ENCODE peak calls at places on chromosome 4, in five cellular contexts. V, G, K, H and B are unnamed samples.

GRCh38 chr4:1240721-1241465 is 8.0 kb downstream of the CTBP1 start:
- DNase-seq in V (no peak), G (no peak), K (no peak), H (no peak), B (no peak)

GRCh38 chr4:16757080-16757521 is 141.3 kb downstream of the LDB2 start:
- DNase-seq in V (peak; percentile 38), G (no peak), K (no peak), H (no peak), B (no peak)

GRCh38 chr4:184028571-184028996 is 123.5 kb downstream of the STOX2 start:
- DNase-seq in V (no peak), G (no peak), K (no peak), H (no peak), B (no peak)

GRCh38 chr4:103204114-103204513 is 6.0 kb upstream of the CENPE start:
- DNase-seq in V (peak; percentile 25), G (no peak), K (no peak), H (no peak), B (no peak)

GRCh38 chr4:111943796-111944203 is 201.5 kb upstream of the FAM241A start:
- DNase-seq in V (peak; percentile 31), G (no peak), K (no peak), H (peak; percentile 35), B (no peak)

GRCh38 chr4:185644408-185644807 is 109.1 kb upstream of the PDLIM3 start:
- DNase-seq in V (no peak), G (no peak), K (no peak), H (no peak), B (no peak)

GRCh38 chr4:98688416-98689290 is 30.2 kb upstream of the TSPAN5 start:
- DNase-seq in V (peak; percentile 19), G (peak; percentile 43), K (no peak), H (no peak), B (no peak)

GRCh38 chr4:48778431-48779094 is 1.5 kb downstream of the FRYL start:
- DNase-seq in V (peak; percentile 64), G (no peak), K (no peak), H (no peak), B (no peak)

GRCh38 chr4:37892641-37893040 is 1.8 kb downstream of the TBC1D1 start:
- DNase-seq in V (no peak), G (no peak), K (no peak), H (no peak), B (no peak)

GRCh38 chr4:184424993-184425758 is 49.2 kb downstream of the IRF2 start:
- DNase-seq in V (no peak), G (no peak), K (peak; percentile 36), H (no peak), B (no peak)

GRCh38 chr4:13633671-13634070 is 6.1 kb upstream of the BOD1L1 start:
- DNase-seq in V (peak; percentile 32), G (no peak), K (no peak), H (no peak), B (no peak)

GRCh38 chr4:149707862-149708261 is 107.8 kb downstream of the IQCM start:
- DNase-seq in V (no peak), G (no peak), K (no peak), H (no peak), B (no peak)

GRCh38 chr4:144171697-144172096 is 31.2 kb upstream of the GYPA start:
- DNase-seq in V (no peak), G (no peak), K (no peak), H (no peak), B (no peak)

GRCh38 chr4:74540193-74540592 is 95.3 kb downstream of the AREG start:
- DNase-seq in V (peak; percentile 69), G (no peak), K (no peak), H (no peak), B (no peak)

GRCh38 chr4:157992038-157992706 is 180.7 kb downstream of the GASK1B start:
- DNase-seq in V (peak; percentile 92), G (peak; percentile 54), K (no peak), H (peak; percentile 19), B (peak; percentile 52)

GRCh38 chr4:67918428-67918827 is 34.6 kb upstream of the TMPRSS11D start:
- DNase-seq in V (no peak), G (no peak), K (no peak), H (no peak), B (no peak)

GRCh38 chr4:88967883-88968316 is 89.1 kb downstream of the FAM13A start:
- DNase-seq in V (no peak), G (no peak), K (no peak), H (no peak), B (no peak)

GRCh38 chr4:134560728-134561127 is 359.1 kb upstream of the PABPC4L start:
- DNase-seq in V (no peak), G (no peak), K (no peak), H (no peak), B (no peak)

GRCh38 chr4:52094746-52095145 is 43.6 kb downstream of the SPATA18 start:
- DNase-seq in V (no peak), G (no peak), K (no peak), H (no peak), B (no peak)

DNA sequence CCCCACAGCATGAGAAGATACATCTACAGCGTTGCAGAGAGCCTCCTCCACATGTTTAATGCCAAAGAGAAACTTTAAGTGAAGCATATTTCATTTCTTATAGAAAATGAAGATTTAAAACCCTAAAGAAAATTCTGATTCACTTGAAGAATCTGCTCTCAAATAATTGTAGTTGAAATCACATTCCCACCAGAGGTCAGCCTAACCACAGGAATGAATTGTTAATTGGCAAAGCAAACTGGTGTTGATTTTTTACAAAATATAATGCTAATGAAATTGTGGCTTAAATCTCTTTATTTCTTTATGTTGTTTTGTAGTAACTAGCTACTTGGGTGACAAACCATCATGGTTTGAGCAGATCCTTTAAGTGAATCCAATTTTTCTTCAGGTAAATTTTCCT is 31.1 kb upstream of the WDR17 start:
- DNase-seq in V (peak; percentile 59), G (peak; percentile 16), K (no peak), H (peak; percentile 8), B (peak; percentile 19)
- TF ChIP-seq CTCF in V (no peak), G (peak; percentile 43), K (peak; percentile 46), H (peak; percentile 39), B (peak; percentile 24)

GRCh38 chr4:7042697-7043464 is at the start of gene TADA2B:
- DNase-seq in V (peak; percentile 99), G (peak; percentile 92), K (peak; percentile 98), H (peak; percentile 96), B (peak; percentile 95)
- TF ChIP-seq CTCF in V (peak; percentile 10), G (no peak), K (peak; percentile 54), H (no peak), B (peak; percentile 16)

GRCh38 chr4:4876945-4877661 is 17.6 kb downstream of the MSX1 start:
- DNase-seq in V (no peak), G (no peak), K (no peak), H (no peak), B (no peak)

GRCh38 chr4:4875611-4876010 is 16.1 kb downstream of the MSX1 start:
- DNase-seq in V (no peak), G (no peak), K (no peak), H (no peak), B (no peak)

GRCh38 chr4:4884611-4885010 is 25.1 kb downstream of the MSX1 start:
- DNase-seq in V (no peak), G (no peak), K (no peak), H (no peak), B (no peak)

GRCh38 chr4:4881432-4881831 is 22.0 kb downstream of the MSX1 start:
- DNase-seq in V (no peak), G (no peak), K (no peak), H (no peak), B (no peak)

GRCh38 chr4:4880492-4880891 is 21.0 kb downstream of the MSX1 start:
- DNase-seq in V (no peak), G (no peak), K (no peak), H (no peak), B (no peak)
- TF ChIP-seq CTCF in V (peak; percentile 46), G (peak; percentile 49), K (peak; percentile 10), H (no peak), B (peak; percentile 27)

GRCh38 chr4:22986881-22987280 is 294.1 kb downstream of the GBA3 start:
- DNase-seq in V (no peak), G (no peak), K (no peak), H (no peak), B (no peak)

GRCh38 chr4:22987861-22988260 is 295.1 kb downstream of the GBA3 start:
- DNase-seq in V (no peak), G (no peak), K (no peak), H (no peak), B (no peak)

GRCh38 chr4:22988526-22988925 is 295.8 kb downstream of the GBA3 start:
- DNase-seq in V (no peak), G (no peak), K (no peak), H (no peak), B (no peak)

GRCh38 chr4:22986262-22986661 is 293.5 kb downstream of the GBA3 start:
- DNase-seq in V (no peak), G (no peak), K (no peak), H (no peak), B (no peak)

DNA sequence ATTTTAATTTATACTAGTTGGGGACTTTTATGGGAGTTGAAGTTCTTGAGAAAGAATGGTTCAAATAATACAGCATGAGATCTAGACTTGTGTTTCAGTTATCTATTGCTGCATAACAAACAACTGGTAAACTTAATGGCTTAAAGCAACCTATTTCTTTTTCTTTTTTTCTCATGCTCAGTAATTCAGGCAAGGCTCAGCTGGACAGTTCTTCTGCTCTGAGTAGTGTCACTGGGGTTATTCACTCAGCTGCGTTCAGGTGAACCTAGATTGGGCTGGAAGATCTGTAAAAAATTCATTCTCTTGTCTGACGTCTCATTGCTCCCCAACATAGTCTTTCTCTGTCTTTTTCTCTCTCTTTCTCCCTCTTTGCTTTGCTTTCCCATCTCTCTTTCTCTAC is 291.7 kb downstream of the GBA3 start:
- DNase-seq in V (no peak), G (no peak), K (no peak), H (no peak), B (no peak)
- TF ChIP-seq CTCF in V (no peak), G (no peak), K (no peak), H (no peak), B (no peak)

GRCh38 chr4:180909279-180909678 is 1333.9 kb upstream of the TENM3 start:
- DNase-seq in V (no peak), G (no peak), K (no peak), H (peak; percentile 9), B (no peak)
- TF ChIP-seq CTCF in V (no peak), G (peak; percentile 63), K (no peak), H (peak; percentile 32), B (peak; percentile 58)

GRCh38 chr4:76723373-76723772 is 174.6 kb downstream of the SOWAHB start:
- DNase-seq in V (peak; percentile 67), G (no peak), K (no peak), H (no peak), B (peak; percentile 35)
- TF ChIP-seq CTCF in V (peak; percentile 36), G (peak; percentile 48), K (no peak), H (no peak), B (peak; percentile 50)

DNA sequence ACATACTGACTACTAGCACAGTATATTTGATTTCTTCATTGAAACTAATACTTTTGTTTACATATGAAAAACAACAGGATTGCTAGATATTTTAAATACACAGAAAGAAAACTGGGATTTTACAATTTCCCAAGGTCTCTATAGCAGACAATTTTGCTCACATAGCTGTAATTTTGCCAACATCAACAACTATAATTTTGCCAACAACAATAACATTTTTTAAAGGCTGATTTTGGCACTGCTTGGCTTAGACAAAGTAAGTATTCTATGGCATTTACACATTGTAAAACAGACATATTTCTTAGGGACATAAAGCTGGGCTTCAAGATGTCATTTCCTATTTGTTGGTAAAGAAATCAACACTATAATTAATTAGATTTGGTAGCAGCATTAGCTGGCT is 922.1 kb downstream of the RAB28 start:
- DNase-seq in V (peak; percentile 42), G (no peak), K (no peak), H (no peak), B (no peak)
- TF ChIP-seq CTCF in V (no peak), G (no peak), K (no peak), H (no peak), B (no peak)